ENCODE peak calls at places on chromosomes 1 and 21, in ten cellular contexts. N is RWPE1; H is stimulated activated CD8-positive, alpha-beta memory T cell treated with anti-CD3 and anti-CD28 coated beads, Interleukin-15, amount 100 ng/mL, for 1 hour; D is EL; A is stimulated activated CD4-positive, alpha-beta T cell treated with anti-CD3 and anti-CD28 coated beads, Interleukin-4, amount 100 ng/mL, for 4 hours; S is mesothelial cell of epicardium; O is T-helper 9 cell; M is GM12865; T is COR-L47; Q is thoracic aorta. P is an unnamed sample.

GRCh38 chr21:29928537-29928936 is 11.3 kb downstream of the GRIK1 start:
- DNase-seq in N (no peak), H (no peak), D (no peak), A (no peak), S (no peak), O (no peak), M (no peak), T (no peak), Q (no peak), P (no peak)

GRCh38 chr21:41878831-41879189 is 334 bp downstream of the PRDM15 start:
- DNase-seq in N (peak; percentile 64), H (peak; percentile 61), D (peak; percentile 76), A (peak; percentile 70), S (peak; percentile 75), O (peak; percentile 73), M (peak; percentile 91), T (peak; percentile 72), Q (peak; percentile 44), P (peak; percentile 70)

GRCh38 chr1:229230136-229230892 is 40.6 kb upstream of the RAB4A start:
- DNase-seq in N (peak; percentile 44), H (no peak), D (no peak), A (no peak), S (no peak), O (no peak), M (no peak), T (no peak), Q (no peak), P (no peak)

GRCh38 chr1:236516929-236517704 is 6.7 kb upstream of the LGALS8 start:
- DNase-seq in N (peak; percentile 63), H (no peak), D (peak; percentile 66), A (peak; percentile 23), S (no peak), O (peak; percentile 27), M (no peak), T (no peak), Q (no peak), P (no peak)

GRCh38 chr21:41758550-41758949 is 8.3 kb downstream of the RIPK4 start:
- DNase-seq in N (no peak), H (no peak), D (no peak), A (no peak), S (no peak), O (no peak), M (no peak), T (no peak), Q (no peak), P (no peak)

GRCh38 chr1:145926706-145927072 is 595 bp downstream of the RBM8A start:
- DNase-seq in N (no peak), H (no peak), D (no peak), A (peak; percentile 62), S (no peak), O (no peak), M (peak; percentile 26), T (no peak), Q (no peak), P (no peak)

GRCh38 chr1:79422726-79423125 is 416.2 kb upstream of the ADGRL4 start:
- DNase-seq in N (no peak), H (no peak), D (no peak), A (no peak), S (no peak), O (no peak), M (no peak), T (peak; percentile 14), Q (no peak), P (no peak)

GRCh38 chr1:1618396-1619068 is 3.2 kb downstream of the MIB2 start:
- DNase-seq in N (no peak), H (no peak), D (no peak), A (no peak), S (no peak), O (no peak), M (no peak), T (no peak), Q (no peak), P (no peak)

GRCh38 chr1:221637641-221638041 is 104.2 kb downstream of the DUSP10 start:
- DNase-seq in N (no peak), H (no peak), D (peak; percentile 74), A (no peak), S (no peak), O (no peak), M (no peak), T (no peak), Q (no peak), P (no peak)